ENCODE peak calls at places on chromosomes 7 and 10, in four cellular contexts. One of them, this sample, is unnamed.

GRCh38 chr7:40848541-40849221 is 713.9 kb downstream of the SUGCT start:
- DNase-seq in fibroblast of villous mesenchyme: peak; percentile 53
- DNase-seq in brain microvascular endothelial cell: no peak
- DNase-seq in SK-N-MC: no peak
- DNase-seq in this sample: no peak

GRCh38 chr7:99623091-99623693 is 6.4 kb downstream of the ZSCAN25 start:
- DNase-seq in SK-N-MC: no peak
- DNase-seq in brain microvascular endothelial cell: no peak
- DNase-seq in fibroblast of villous mesenchyme: no peak
- DNase-seq in this sample: no peak

GRCh38 chr7:116863168-116863670 is 832 bp downstream of the CAPZA2 start:
- DNase-seq in fibroblast of villous mesenchyme: peak; percentile 39
- DNase-seq in SK-N-MC: no peak
- DNase-seq in brain microvascular endothelial cell: peak; percentile 15
- DNase-seq in this sample: no peak

GRCh38 chr10:27258838-27259532 is 18.4 kb upstream of the ACBD5 start:
- DNase-seq in SK-N-MC: no peak
- DNase-seq in brain microvascular endothelial cell: no peak
- DNase-seq in fibroblast of villous mesenchyme: no peak
- DNase-seq in this sample: no peak

GRCh38 chr7:94848531-94848930 is 58.9 kb upstream of the PPP1R9A start:
- DNase-seq in SK-N-MC: no peak
- DNase-seq in brain microvascular endothelial cell: peak; percentile 11
- DNase-seq in fibroblast of villous mesenchyme: no peak
- DNase-seq in this sample: no peak

GRCh38 chr7:104368006-104368405 is 39.6 kb downstream of the LHFPL3 start:
- DNase-seq in brain microvascular endothelial cell: no peak
- DNase-seq in fibroblast of villous mesenchyme: no peak
- DNase-seq in SK-N-MC: no peak
- DNase-seq in this sample: no peak

GRCh38 chr7:92557249-92557648 is 28.7 kb downstream of the RBM48 start:
- DNase-seq in SK-N-MC: no peak
- DNase-seq in brain microvascular endothelial cell: no peak
- DNase-seq in fibroblast of villous mesenchyme: no peak
- DNase-seq in this sample: no peak

GRCh38 chr10:71821909-71822763 is 28.9 kb downstream of the PSAP start:
- DNase-seq in SK-N-MC: no peak
- DNase-seq in fibroblast of villous mesenchyme: no peak
- DNase-seq in brain microvascular endothelial cell: peak; percentile 16
- DNase-seq in this sample: no peak

GRCh38 chr10:46525177-46525823 is 31.2 kb downstream of the GPRIN2 start:
- DNase-seq in SK-N-MC: no peak
- DNase-seq in brain microvascular endothelial cell: peak; percentile 92
- DNase-seq in fibroblast of villous mesenchyme: peak; percentile 73
- DNase-seq in this sample: peak; percentile 60

GRCh38 chr7:7868245-7868899 is 100.2 kb upstream of the GLCCI1 start:
- DNase-seq in SK-N-MC: no peak
- DNase-seq in fibroblast of villous mesenchyme: no peak
- DNase-seq in brain microvascular endothelial cell: no peak
- DNase-seq in this sample: no peak

GRCh38 chr7:129644634-129645230 is 33.2 kb downstream of the NRF1 start:
- DNase-seq in SK-N-MC: peak; percentile 34
- DNase-seq in brain microvascular endothelial cell: peak; percentile 37
- DNase-seq in fibroblast of villous mesenchyme: peak; percentile 68
- DNase-seq in this sample: peak; percentile 9

GRCh38 chr7:568681-569035 is 49.0 kb upstream of the PDGFA start:
- DNase-seq in brain microvascular endothelial cell: no peak
- DNase-seq in fibroblast of villous mesenchyme: peak; percentile 82
- DNase-seq in SK-N-MC: no peak
- DNase-seq in this sample: no peak

GRCh38 chr10:61793760-61794713 is 107.5 kb upstream of the ARID5B start:
- DNase-seq in brain microvascular endothelial cell: peak; percentile 28
- DNase-seq in fibroblast of villous mesenchyme: peak; percentile 90
- DNase-seq in SK-N-MC: no peak
- DNase-seq in this sample: peak; percentile 58

GRCh38 chr10:16828114-16828568 is 10.9 kb upstream of the RSU1 start:
- DNase-seq in SK-N-MC: peak; percentile 37
- DNase-seq in brain microvascular endothelial cell: peak; percentile 74
- DNase-seq in fibroblast of villous mesenchyme: peak; percentile 86
- DNase-seq in this sample: peak; percentile 45

GRCh38 chr7:187237-187927 is 5.0 kb upstream of the FAM20C start:
- DNase-seq in fibroblast of villous mesenchyme: no peak
- DNase-seq in brain microvascular endothelial cell: no peak
- DNase-seq in SK-N-MC: no peak
- DNase-seq in this sample: no peak

GRCh38 chr7:20217193-20217948 is at the start of gene MACC1:
- DNase-seq in brain microvascular endothelial cell: no peak
- DNase-seq in SK-N-MC: no peak
- DNase-seq in fibroblast of villous mesenchyme: no peak
- DNase-seq in this sample: no peak

GRCh38 chr7:69038915-69039314 is 559.4 kb upstream of the AUTS2 start:
- DNase-seq in brain microvascular endothelial cell: no peak
- DNase-seq in SK-N-MC: no peak
- DNase-seq in fibroblast of villous mesenchyme: no peak
- DNase-seq in this sample: no peak

GRCh38 chr7:269721-270120 is 20.2 kb upstream of the FOXL3 start:
- DNase-seq in SK-N-MC: no peak
- DNase-seq in fibroblast of villous mesenchyme: no peak
- DNase-seq in brain microvascular endothelial cell: no peak
- DNase-seq in this sample: no peak

GRCh38 chr10:127148066-127148932 is 48.1 kb downstream of the INSYN2A start:
- DNase-seq in SK-N-MC: no peak
- DNase-seq in brain microvascular endothelial cell: peak; percentile 91
- DNase-seq in fibroblast of villous mesenchyme: peak; percentile 70
- DNase-seq in this sample: no peak

GRCh38 chr10:121891103-121891502 is 36.7 kb downstream of the ATE1 start:
- DNase-seq in brain microvascular endothelial cell: no peak
- DNase-seq in SK-N-MC: no peak
- DNase-seq in fibroblast of villous mesenchyme: no peak
- DNase-seq in this sample: no peak

GRCh38 chr10:67306588-67307205 is 380.9 kb downstream of the LRRTM3 start:
- DNase-seq in fibroblast of villous mesenchyme: peak; percentile 3
- DNase-seq in SK-N-MC: no peak
- DNase-seq in brain microvascular endothelial cell: peak; percentile 9
- DNase-seq in this sample: no peak

GRCh38 chr10:71300555-71301370 is 18.3 kb upstream of the SLC29A3 start:
- DNase-seq in SK-N-MC: no peak
- DNase-seq in fibroblast of villous mesenchyme: no peak
- DNase-seq in brain microvascular endothelial cell: no peak
- DNase-seq in this sample: no peak

GRCh38 chr7:81854518-81854917 is 84.7 kb upstream of the HGF start:
- DNase-seq in SK-N-MC: no peak
- DNase-seq in brain microvascular endothelial cell: no peak
- DNase-seq in fibroblast of villous mesenchyme: no peak
- DNase-seq in this sample: no peak

GRCh38 chr7:80722596-80723141 is 84.2 kb downstream of the CD36 start:
- DNase-seq in SK-N-MC: no peak
- DNase-seq in fibroblast of villous mesenchyme: peak; percentile 98
- DNase-seq in brain microvascular endothelial cell: peak; percentile 100
- DNase-seq in this sample: peak; percentile 100

GRCh38 chr10:10785627-10786333 is 231.9 kb upstream of the CELF2 start:
- DNase-seq in fibroblast of villous mesenchyme: peak; percentile 61
- DNase-seq in SK-N-MC: no peak
- DNase-seq in brain microvascular endothelial cell: peak; percentile 32
- DNase-seq in this sample: peak; percentile 68

GRCh38 chr7:42878303-42878702 is 33.6 kb downstream of the C7orf25 start:
- DNase-seq in SK-N-MC: no peak
- DNase-seq in fibroblast of villous mesenchyme: no peak
- DNase-seq in brain microvascular endothelial cell: no peak
- DNase-seq in this sample: no peak

GRCh38 chr10:133422821-133423771 is 1.3 kb downstream of the SPRN start:
- DNase-seq in SK-N-MC: no peak
- DNase-seq in fibroblast of villous mesenchyme: no peak
- DNase-seq in brain microvascular endothelial cell: no peak
- DNase-seq in this sample: no peak
- H3K4me3 ChIP-seq in SK-N-MC: no peak overlapping the region
- H3K4me3 ChIP-seq in fibroblast of villous mesenchyme: no peak overlapping the region
- H3K4me3 ChIP-seq in brain microvascular endothelial cell: no peak overlapping the region
- H3K4me3 ChIP-seq in this sample: peak overlapping the region; percentile 37

GRCh38 chr10:35765039-35765662 is 123.1 kb upstream of the FZD8 start:
- DNase-seq in fibroblast of villous mesenchyme: peak; percentile 7
- DNase-seq in brain microvascular endothelial cell: peak; percentile 7
- DNase-seq in SK-N-MC: no peak
- DNase-seq in this sample: no peak
- H3K4me3 ChIP-seq in fibroblast of villous mesenchyme: peak overlapping the region; percentile 27
- H3K4me3 ChIP-seq in brain microvascular endothelial cell: peak overlapping the region; percentile 38
- H3K4me3 ChIP-seq in SK-N-MC: no peak overlapping the region
- H3K4me3 ChIP-seq in this sample: no peak overlapping the region

GRCh38 chr7:70589010-70589409 is 542.9 kb upstream of the GALNT17 start:
- DNase-seq in fibroblast of villous mesenchyme: no peak
- DNase-seq in SK-N-MC: no peak
- DNase-seq in brain microvascular endothelial cell: no peak
- DNase-seq in this sample: no peak
- H3K4me3 ChIP-seq in fibroblast of villous mesenchyme: no peak overlapping the region
- H3K4me3 ChIP-seq in SK-N-MC: no peak overlapping the region
- H3K4me3 ChIP-seq in brain microvascular endothelial cell: no peak overlapping the region
- H3K4me3 ChIP-seq in this sample: no peak overlapping the region

GRCh38 chr7:27124096-27124978 is 6.2 kb downstream of the HOXA4 start:
- DNase-seq in fibroblast of villous mesenchyme: peak; percentile 67
- DNase-seq in SK-N-MC: no peak
- DNase-seq in brain microvascular endothelial cell: no peak
- DNase-seq in this sample: no peak
- H3K4me3 ChIP-seq in fibroblast of villous mesenchyme: no peak overlapping the region
- H3K4me3 ChIP-seq in SK-N-MC: no peak overlapping the region
- H3K4me3 ChIP-seq in brain microvascular endothelial cell: no peak overlapping the region
- H3K4me3 ChIP-seq in this sample: no peak overlapping the region

GRCh38 chr10:100349087-100349486 is 2.1 kb downstream of the SCD start:
- DNase-seq in SK-N-MC: no peak
- DNase-seq in brain microvascular endothelial cell: no peak
- DNase-seq in fibroblast of villous mesenchyme: no peak
- DNase-seq in this sample: no peak
- H3K4me3 ChIP-seq in SK-N-MC: peak overlapping the region; percentile 84
- H3K4me3 ChIP-seq in brain microvascular endothelial cell: peak overlapping the region; percentile 95
- H3K4me3 ChIP-seq in fibroblast of villous mesenchyme: peak overlapping the region; percentile 96
- H3K4me3 ChIP-seq in this sample: peak overlapping the region; percentile 93

GRCh38 chr10:97050959-97051496 is 134.7 kb downstream of the SLIT1 start:
- DNase-seq in fibroblast of villous mesenchyme: no peak
- DNase-seq in brain microvascular endothelial cell: no peak
- DNase-seq in SK-N-MC: no peak
- DNase-seq in this sample: no peak
- H3K4me3 ChIP-seq in fibroblast of villous mesenchyme: no peak overlapping the region
- H3K4me3 ChIP-seq in brain microvascular endothelial cell: no peak overlapping the region
- H3K4me3 ChIP-seq in SK-N-MC: no peak overlapping the region
- H3K4me3 ChIP-seq in this sample: no peak overlapping the region

DNA sequence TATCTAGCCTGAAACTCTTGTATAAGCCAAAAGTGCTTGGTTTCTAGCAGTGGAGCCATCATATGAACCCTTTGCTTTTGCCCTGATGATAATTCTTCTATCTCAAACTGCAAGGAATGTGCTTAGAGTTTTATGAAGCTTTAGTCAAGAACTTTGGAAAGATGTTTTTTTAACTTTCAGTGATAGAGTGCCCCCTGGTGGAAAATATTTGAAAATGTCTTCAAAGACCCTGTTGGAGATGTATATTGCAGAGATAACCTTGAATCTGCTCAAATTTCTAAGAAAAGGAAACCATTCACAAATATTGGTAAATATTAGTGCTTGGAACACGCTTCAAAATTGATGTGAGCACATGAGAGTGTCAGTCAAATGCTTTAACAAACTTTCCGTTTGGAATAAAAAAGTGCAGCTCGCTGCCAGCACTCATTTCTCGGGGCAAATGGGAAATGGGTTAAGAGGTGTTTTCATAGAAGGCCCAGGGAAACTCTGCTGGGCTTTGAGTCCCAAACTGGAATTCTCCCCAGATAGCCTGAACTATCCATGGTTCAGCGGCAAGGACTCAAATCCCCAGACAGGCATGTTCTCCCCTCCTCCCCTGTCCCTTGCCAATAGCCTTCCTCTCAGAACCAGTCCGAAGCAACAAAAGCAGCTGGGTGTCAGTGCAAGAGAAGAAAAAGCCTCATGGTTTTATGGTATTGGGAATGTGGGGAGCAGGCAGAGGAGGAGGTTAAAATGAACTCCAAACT is 129.3 kb downstream of the MYOF start:
- DNase-seq in brain microvascular endothelial cell: peak; percentile 47
- DNase-seq in fibroblast of villous mesenchyme: peak; percentile 57
- DNase-seq in SK-N-MC: no peak
- DNase-seq in this sample: no peak
- H3K4me3 ChIP-seq in brain microvascular endothelial cell: no peak overlapping the region
- H3K4me3 ChIP-seq in fibroblast of villous mesenchyme: no peak overlapping the region
- H3K4me3 ChIP-seq in SK-N-MC: no peak overlapping the region
- H3K4me3 ChIP-seq in this sample: no peak overlapping the region

GRCh38 chr10:131906269-131906639 is 5.4 kb downstream of the PPP2R2D start:
- DNase-seq in SK-N-MC: no peak
- DNase-seq in brain microvascular endothelial cell: no peak
- DNase-seq in fibroblast of villous mesenchyme: no peak
- DNase-seq in this sample: no peak

GRCh38 chr10:131908151-131908550 is 7.3 kb downstream of the PPP2R2D start:
- DNase-seq in fibroblast of villous mesenchyme: peak; percentile 72
- DNase-seq in SK-N-MC: no peak
- DNase-seq in brain microvascular endothelial cell: no peak
- DNase-seq in this sample: no peak

GRCh38 chr10:131905603-131906268 is 4.9 kb downstream of the PPP2R2D start:
- DNase-seq in fibroblast of villous mesenchyme: no peak
- DNase-seq in SK-N-MC: no peak
- DNase-seq in brain microvascular endothelial cell: no peak
- DNase-seq in this sample: no peak

GRCh38 chr10:131909014-131909808 is 8.4 kb downstream of the PPP2R2D start:
- DNase-seq in brain microvascular endothelial cell: no peak
- DNase-seq in fibroblast of villous mesenchyme: no peak
- DNase-seq in SK-N-MC: no peak
- DNase-seq in this sample: no peak

DNA sequence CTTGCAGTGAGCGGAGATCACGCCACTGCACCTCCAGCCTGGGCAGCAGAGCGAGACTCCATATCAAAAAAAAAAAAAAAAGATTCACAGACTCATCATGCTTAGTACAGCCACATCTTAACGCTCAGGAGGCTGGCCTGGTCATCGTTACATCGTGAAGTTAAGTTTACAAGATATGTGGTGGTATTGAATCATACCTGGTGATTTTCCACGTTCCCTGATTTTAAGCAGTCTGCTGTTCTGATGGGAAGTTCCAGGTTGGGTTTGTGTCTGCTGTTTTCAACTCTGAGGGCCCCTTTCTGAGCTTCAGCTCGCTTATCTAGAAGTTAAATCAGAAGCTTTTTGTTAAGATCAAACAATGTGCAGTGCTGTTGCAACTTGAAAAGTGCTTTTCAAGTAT is 6.9 kb downstream of the PPP2R2D start:
- DNase-seq in fibroblast of villous mesenchyme: peak; percentile 74
- DNase-seq in brain microvascular endothelial cell: no peak
- DNase-seq in SK-N-MC: no peak
- DNase-seq in this sample: no peak
- H3K4me3 ChIP-seq in fibroblast of villous mesenchyme: no peak overlapping the region
- H3K4me3 ChIP-seq in brain microvascular endothelial cell: no peak overlapping the region
- H3K4me3 ChIP-seq in SK-N-MC: no peak overlapping the region
- H3K4me3 ChIP-seq in this sample: no peak overlapping the region

This sample was measured in skeletal muscle cell.